ENCODE peak calls at places on chromosomes 5 and 9, in seven cellular contexts. One of them, this sample, is unnamed. For H3K27me3, the result is how much of the 10 kb centered on the place peaks cover.

GRCh38 chr5:67414712-67415111 is 218.1 kb upstream of the CD180 start:
- DNase-seq in endodermal cell: no peak
- DNase-seq in dorsolateral prefrontal cortex: no peak
- DNase-seq in right lobe of liver: no peak
- DNase-seq in WERI-Rb-1: no peak
- DNase-seq in HL-60: no peak
- DNase-seq in SK-N-SH: no peak
- DNase-seq in this sample: no peak

GRCh38 chr5:137826067-137826466 is 41.6 kb upstream of the MYOT start:
- DNase-seq in endodermal cell: no peak
- DNase-seq in dorsolateral prefrontal cortex: no peak
- DNase-seq in right lobe of liver: no peak
- DNase-seq in WERI-Rb-1: no peak
- DNase-seq in HL-60: no peak
- DNase-seq in SK-N-SH: no peak
- DNase-seq in this sample: no peak

GRCh38 chr5:154523704-154524103 is 45.7 kb upstream of the HAND1 start:
- DNase-seq in endodermal cell: peak
- DNase-seq in dorsolateral prefrontal cortex: no peak
- DNase-seq in right lobe of liver: no peak
- DNase-seq in WERI-Rb-1: peak
- DNase-seq in HL-60: no peak
- DNase-seq in SK-N-SH: peak
- DNase-seq in this sample: no peak

GRCh38 chr5:158942217-158942616 is 157.5 kb downstream of the EBF1 start:
- DNase-seq in endodermal cell: no peak
- DNase-seq in dorsolateral prefrontal cortex: no peak
- DNase-seq in right lobe of liver: no peak
- DNase-seq in WERI-Rb-1: no peak
- DNase-seq in HL-60: no peak
- DNase-seq in SK-N-SH: no peak
- DNase-seq in this sample: no peak

GRCh38 chr9:131627326-131627845 is 82.1 kb downstream of the PRRT1B start:
- DNase-seq in endodermal cell: no peak
- DNase-seq in dorsolateral prefrontal cortex: no peak
- DNase-seq in right lobe of liver: no peak
- DNase-seq in WERI-Rb-1: no peak
- DNase-seq in HL-60: no peak
- DNase-seq in SK-N-SH: no peak
- DNase-seq in this sample: peak

GRCh38 chr5:138469540-138470321 is 4.5 kb downstream of the EGR1 start:
- DNase-seq in endodermal cell: peak
- DNase-seq in dorsolateral prefrontal cortex: no peak
- DNase-seq in right lobe of liver: no peak
- DNase-seq in WERI-Rb-1: no peak
- DNase-seq in HL-60: no peak
- DNase-seq in SK-N-SH: peak
- DNase-seq in this sample: no peak

GRCh38 chr5:151477106-151477505 is 29.7 kb downstream of the SLC36A1 start:
- DNase-seq in endodermal cell: no peak
- DNase-seq in dorsolateral prefrontal cortex: no peak
- DNase-seq in right lobe of liver: no peak
- DNase-seq in WERI-Rb-1: no peak
- DNase-seq in HL-60: no peak
- DNase-seq in SK-N-SH: no peak
- DNase-seq in this sample: no peak

GRCh38 chr5:90645024-90645610 is 86.5 kb downstream of the ADGRV1 start:
- DNase-seq in endodermal cell: peak
- DNase-seq in dorsolateral prefrontal cortex: no peak
- DNase-seq in right lobe of liver: no peak
- DNase-seq in WERI-Rb-1: no peak
- DNase-seq in HL-60: no peak
- DNase-seq in SK-N-SH: no peak
- DNase-seq in this sample: no peak

GRCh38 chr5:93607367-93608258 is 24.6 kb downstream of the NR2F1 start:
- DNase-seq in endodermal cell: peak
- DNase-seq in dorsolateral prefrontal cortex: no peak
- DNase-seq in right lobe of liver: peak
- DNase-seq in WERI-Rb-1: peak
- DNase-seq in HL-60: no peak
- DNase-seq in SK-N-SH: peak
- DNase-seq in this sample: no peak

GRCh38 chr9:98678244-98678842 is 30.4 kb downstream of the GABBR2 start:
- DNase-seq in endodermal cell: peak
- DNase-seq in dorsolateral prefrontal cortex: no peak
- DNase-seq in right lobe of liver: no peak
- DNase-seq in WERI-Rb-1: no peak
- DNase-seq in HL-60: no peak
- DNase-seq in SK-N-SH: no peak
- DNase-seq in this sample: no peak

GRCh38 chr9:20621553-20622329 is 558 bp downstream of the MLLT3 start:
- DNase-seq in endodermal cell: peak
- DNase-seq in dorsolateral prefrontal cortex: peak
- DNase-seq in right lobe of liver: peak
- DNase-seq in WERI-Rb-1: peak
- DNase-seq in HL-60: peak
- DNase-seq in SK-N-SH: peak
- DNase-seq in this sample: peak

GRCh38 chr5:150573867-150574817 is 66.2 kb downstream of the NDST1 start:
- DNase-seq in endodermal cell: peak
- DNase-seq in dorsolateral prefrontal cortex: no peak
- DNase-seq in right lobe of liver: no peak
- DNase-seq in WERI-Rb-1: no peak
- DNase-seq in HL-60: no peak
- DNase-seq in SK-N-SH: peak
- DNase-seq in this sample: no peak

GRCh38 chr9:137370865-137371520 is 52.0 kb downstream of the EXD3 start:
- DNase-seq in endodermal cell: peak
- DNase-seq in dorsolateral prefrontal cortex: peak
- DNase-seq in right lobe of liver: no peak
- DNase-seq in WERI-Rb-1: peak
- DNase-seq in HL-60: no peak
- DNase-seq in SK-N-SH: no peak
- DNase-seq in this sample: peak

GRCh38 chr5:178152491-178153444 is 917 bp downstream of the NHP2 start:
- DNase-seq in endodermal cell: no peak
- DNase-seq in dorsolateral prefrontal cortex: no peak
- DNase-seq in right lobe of liver: no peak
- DNase-seq in WERI-Rb-1: peak
- DNase-seq in HL-60: no peak
- DNase-seq in SK-N-SH: no peak
- DNase-seq in this sample: no peak

GRCh38 chr5:56538580-56538979 is 276.8 kb upstream of the MAP3K1 start:
- DNase-seq in endodermal cell: no peak
- DNase-seq in dorsolateral prefrontal cortex: no peak
- DNase-seq in right lobe of liver: no peak
- DNase-seq in WERI-Rb-1: no peak
- DNase-seq in HL-60: no peak
- DNase-seq in SK-N-SH: no peak
- DNase-seq in this sample: no peak

GRCh38 chr5:177403194-177403825 is 2.8 kb upstream of the PFN3 start:
- DNase-seq in endodermal cell: peak
- DNase-seq in dorsolateral prefrontal cortex: peak
- DNase-seq in right lobe of liver: no peak
- DNase-seq in WERI-Rb-1: peak
- DNase-seq in HL-60: peak
- DNase-seq in SK-N-SH: no peak
- DNase-seq in this sample: no peak

GRCh38 chr9:98255064-98255577 is 328 bp downstream of the TBC1D2 start:
- DNase-seq in endodermal cell: no peak
- DNase-seq in dorsolateral prefrontal cortex: no peak
- DNase-seq in right lobe of liver: no peak
- DNase-seq in WERI-Rb-1: peak
- DNase-seq in HL-60: no peak
- DNase-seq in SK-N-SH: no peak
- DNase-seq in this sample: no peak

GRCh38 chr9:108003551-108003950 is 514.0 kb upstream of the KLF4 start:
- DNase-seq in endodermal cell: no peak
- DNase-seq in dorsolateral prefrontal cortex: no peak
- DNase-seq in right lobe of liver: no peak
- DNase-seq in WERI-Rb-1: no peak
- DNase-seq in HL-60: no peak
- DNase-seq in SK-N-SH: no peak
- DNase-seq in this sample: no peak

GRCh38 chr5:180555168-180555921 is 36.0 kb downstream of the SCGB3A1 start:
- DNase-seq in endodermal cell: no peak
- DNase-seq in dorsolateral prefrontal cortex: no peak
- DNase-seq in right lobe of liver: no peak
- DNase-seq in WERI-Rb-1: no peak
- DNase-seq in HL-60: no peak
- DNase-seq in SK-N-SH: no peak
- DNase-seq in this sample: no peak

GRCh38 chr9:75088646-75089368 is 493 bp downstream of the OSTF1 start:
- DNase-seq in endodermal cell: peak
- DNase-seq in dorsolateral prefrontal cortex: no peak
- DNase-seq in right lobe of liver: peak
- DNase-seq in WERI-Rb-1: peak
- DNase-seq in HL-60: peak
- DNase-seq in SK-N-SH: peak
- DNase-seq in this sample: peak

GRCh38 chr5:120803282-120803681 is 339.2 kb downstream of the PRR16 start:
- DNase-seq in endodermal cell: no peak
- DNase-seq in dorsolateral prefrontal cortex: no peak
- DNase-seq in right lobe of liver: no peak
- DNase-seq in WERI-Rb-1: no peak
- DNase-seq in HL-60: no peak
- DNase-seq in SK-N-SH: peak
- DNase-seq in this sample: no peak
- TF ChIP-seq CTCF in endodermal cell: peak
- TF ChIP-seq CTCF in dorsolateral prefrontal cortex: peak
- TF ChIP-seq CTCF in right lobe of liver: peak
- TF ChIP-seq CTCF in WERI-Rb-1: no peak
- TF ChIP-seq CTCF in HL-60: no peak
- TF ChIP-seq CTCF in SK-N-SH: peak
- TF ChIP-seq CTCF in this sample: no peak

GRCh38 chr5:13976223-13976622 is 31.7 kb upstream of the DNAH5 start:
- DNase-seq in endodermal cell: no peak
- DNase-seq in dorsolateral prefrontal cortex: no peak
- DNase-seq in right lobe of liver: no peak
- DNase-seq in WERI-Rb-1: no peak
- DNase-seq in HL-60: no peak
- DNase-seq in SK-N-SH: no peak
- DNase-seq in this sample: no peak

GRCh38 chr5:13976867-13977479 is 32.5 kb upstream of the DNAH5 start:
- DNase-seq in endodermal cell: peak
- DNase-seq in dorsolateral prefrontal cortex: no peak
- DNase-seq in right lobe of liver: no peak
- DNase-seq in WERI-Rb-1: peak
- DNase-seq in HL-60: no peak
- DNase-seq in SK-N-SH: peak
- DNase-seq in this sample: no peak

GRCh38 chr5:13973724-13974123 is 29.2 kb upstream of the DNAH5 start:
- DNase-seq in endodermal cell: no peak
- DNase-seq in dorsolateral prefrontal cortex: no peak
- DNase-seq in right lobe of liver: no peak
- DNase-seq in WERI-Rb-1: no peak
- DNase-seq in HL-60: no peak
- DNase-seq in SK-N-SH: no peak
- DNase-seq in this sample: no peak

GRCh38 chr5:13972029-13972428 is 27.5 kb upstream of the DNAH5 start:
- DNase-seq in endodermal cell: no peak
- DNase-seq in dorsolateral prefrontal cortex: no peak
- DNase-seq in right lobe of liver: no peak
- DNase-seq in WERI-Rb-1: no peak
- DNase-seq in HL-60: no peak
- DNase-seq in SK-N-SH: no peak
- DNase-seq in this sample: no peak
- H3K27me3 ChIP-seq in endodermal cell: under half
- H3K27me3 ChIP-seq in dorsolateral prefrontal cortex: under half
- H3K27me3 ChIP-seq in right lobe of liver: under half
- H3K27me3 ChIP-seq in WERI-Rb-1: under half
- H3K27me3 ChIP-seq in HL-60: under half
- H3K27me3 ChIP-seq in SK-N-SH: under half
- H3K27me3 ChIP-seq in this sample: under half

DNA sequence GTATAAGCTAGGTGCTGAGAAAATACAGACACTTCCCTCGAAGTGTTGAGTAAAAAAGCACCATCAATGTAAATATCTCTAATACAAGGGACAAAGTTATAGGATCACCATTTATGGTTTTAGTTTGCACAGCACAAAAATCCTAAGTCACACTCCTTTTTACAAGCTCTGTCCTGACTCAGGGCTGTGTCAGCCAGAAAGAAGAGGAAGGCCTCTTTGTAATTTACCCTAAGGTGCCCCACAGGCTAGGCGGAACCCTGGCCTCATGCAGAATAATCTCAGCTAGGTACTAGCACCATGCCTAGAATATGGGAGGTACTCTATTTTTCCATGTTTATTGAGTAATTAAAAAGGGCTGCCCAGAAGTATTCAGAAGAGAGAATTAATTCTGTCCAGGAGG is 36.9 kb downstream of the HAVCR1 start:
- DNase-seq in endodermal cell: no peak
- DNase-seq in dorsolateral prefrontal cortex: no peak
- DNase-seq in right lobe of liver: no peak
- DNase-seq in WERI-Rb-1: no peak
- DNase-seq in HL-60: no peak
- DNase-seq in SK-N-SH: no peak
- DNase-seq in this sample: no peak
- H3K27ac ChIP-seq in endodermal cell: no peak
- H3K27ac ChIP-seq in dorsolateral prefrontal cortex: no peak
- H3K27ac ChIP-seq in right lobe of liver: no peak
- H3K27ac ChIP-seq in WERI-Rb-1: no peak
- H3K27ac ChIP-seq in HL-60: no peak
- H3K27ac ChIP-seq in SK-N-SH: no peak
- H3K27ac ChIP-seq in this sample: no peak

GRCh38 chr5:58502032-58502431 is 10.8 kb downstream of the GAPT start:
- DNase-seq in endodermal cell: no peak
- DNase-seq in dorsolateral prefrontal cortex: no peak
- DNase-seq in right lobe of liver: no peak
- DNase-seq in WERI-Rb-1: no peak
- DNase-seq in HL-60: no peak
- DNase-seq in SK-N-SH: no peak
- DNase-seq in this sample: no peak
- TF ChIP-seq CTCF in endodermal cell: peak
- TF ChIP-seq CTCF in dorsolateral prefrontal cortex: no peak
- TF ChIP-seq CTCF in right lobe of liver: peak
- TF ChIP-seq CTCF in WERI-Rb-1: peak
- TF ChIP-seq CTCF in HL-60: no peak
- TF ChIP-seq CTCF in SK-N-SH: no peak
- TF ChIP-seq CTCF in this sample: no peak